ENCODE peak calls at places on chromosomes 12 and 14, in four cellular contexts. M, V, D and P are unnamed samples.

GRCh38 chr12:4383304-4383865 is 3.9 kb upstream of the FGF23 start:
- DNase-seq in M (no peak), V (peak), D (peak), P (peak)

GRCh38 chr14:96239759-96240158 is 16.3 kb upstream of the BDKRB1 start:
- DNase-seq in M (no peak), V (no peak), D (no peak), P (no peak)

GRCh38 chr12:132560831-132561783 is 49.3 kb downstream of the LRCOL1 start:
- DNase-seq in M (peak), V (peak), D (peak), P (peak)

GRCh38 chr12:122076743-122077495 is 1.6 kb upstream of the MLXIP start:
- DNase-seq in M (no peak), V (peak), D (no peak), P (no peak)

GRCh38 chr14:105617201-105617777 is 90.9 kb downstream of the TMEM121 start:
- DNase-seq in M (peak), V (no peak), D (no peak), P (no peak)

GRCh38 chr14:97407701-97408407 is 610.7 kb downstream of the VRK1 start:
- DNase-seq in M (no peak), V (no peak), D (no peak), P (no peak)

GRCh38 chr12:104370989-104371870 is 67.7 kb downstream of the EID3 start:
- DNase-seq in M (no peak), V (no peak), D (no peak), P (peak)

GRCh38 chr12:26736563-26737486 is 96.2 kb downstream of the ITPR2 start:
- DNase-seq in M (no peak), V (peak), D (no peak), P (no peak)

GRCh38 chr12:124388679-124389536 is 94.0 kb downstream of the RFLNA start:
- DNase-seq in M (no peak), V (peak), D (no peak), P (peak)

GRCh38 chr12:132427177-132427725 is 62.7 kb upstream of the FBRSL1 start:
- DNase-seq in M (no peak), V (no peak), D (no peak), P (no peak)

GRCh38 chr14:50059773-50060629 is 56.4 kb downstream of the VCPKMT start:
- DNase-seq in M (no peak), V (peak), D (no peak), P (no peak)

GRCh38 chr12:18323159-18323558 is 61.8 kb downstream of the PIK3C2G start:
- DNase-seq in M (no peak), V (no peak), D (no peak), P (no peak)

GRCh38 chr12:123782997-123783792 is 21.1 kb downstream of the DNAH10 start:
- DNase-seq in M (no peak), V (no peak), D (no peak), P (no peak)

GRCh38 chr12:25797335-25797863 is 161.1 kb upstream of the RASSF8 start:
- DNase-seq in M (no peak), V (no peak), D (no peak), P (no peak)

GRCh38 chr12:27637524-27637923 is 58.7 kb upstream of the REP15 start:
- DNase-seq in M (no peak), V (no peak), D (no peak), P (no peak)

GRCh38 chr12:13230500-13230899 is 34.0 kb downstream of the EMP1 start:
- DNase-seq in M (no peak), V (no peak), D (no peak), P (no peak)

GRCh38 chr12:46303039-46303666 is 34.3 kb upstream of the SLC38A1 start:
- DNase-seq in M (peak), V (peak), D (peak), P (peak)

GRCh38 chr12:124241776-124242528 is 52.9 kb upstream of the RFLNA start:
- DNase-seq in M (no peak), V (no peak), D (no peak), P (no peak)

GRCh38 chr14:40164083-40164482 is 731.9 kb upstream of the FBXO33 start:
- DNase-seq in M (no peak), V (no peak), D (no peak), P (no peak)

GRCh38 chr12:2013527-2014223 is 9.4 kb upstream of the DCP1B start:
- DNase-seq in M (no peak), V (no peak), D (no peak), P (no peak)

GRCh38 chr12:113891737-113892520 is 74.2 kb downstream of the RBM19 start:
- DNase-seq in M (no peak), V (no peak), D (no peak), P (no peak)

GRCh38 chr12:51863921-51864700 is 15.6 kb upstream of the FIGNL2 start:
- DNase-seq in M (no peak), V (peak), D (no peak), P (peak)

GRCh38 chr12:94586589-94587259 is 63.6 kb downstream of the TMCC3 start:
- DNase-seq in M (no peak), V (no peak), D (no peak), P (no peak)

GRCh38 chr12:85468356-85469157 is 188.5 kb downstream of the ALX1 start:
- DNase-seq in M (peak), V (peak), D (peak), P (peak)

GRCh38 chr14:92867246-92867925 is 55.6 kb upstream of the CHGA start:
- DNase-seq in M (no peak), V (no peak), D (no peak), P (no peak)

GRCh38 chr12:108581311-108582227 is 16.3 kb downstream of the TMEM119 start:
- DNase-seq in M (no peak), V (no peak), D (no peak), P (no peak)

GRCh38 chr12:121787063-121787774 is 6.3 kb downstream of the RHOF start:
- DNase-seq in M (no peak), V (no peak), D (no peak), P (no peak)

GRCh38 chr14:30180219-30180618 is 252.6 kb upstream of the PRKD1 start:
- DNase-seq in M (no peak), V (no peak), D (no peak), P (no peak)

GRCh38 chr14:74018029-74018703 is 922 bp downstream of the ENTPD5 start:
- DNase-seq in M (no peak), V (peak), D (no peak), P (no peak)

GRCh38 chr12:71994715-71995114 is 56.1 kb downstream of the TPH2 start:
- DNase-seq in M (no peak), V (no peak), D (no peak), P (no peak)

GRCh38 chr12:53221203-53222076 is 10.6 kb downstream of the RARG start:
- DNase-seq in M (no peak), V (peak), D (peak), P (peak)

GRCh38 chr14:55302770-55303472 is 31.7 kb downstream of the FBXO34 start:
- DNase-seq in M (no peak), V (no peak), D (no peak), P (no peak)

GRCh38 chr12:2110127-2110526 is 57.3 kb downstream of the CACNA1C start:
- DNase-seq in M (no peak), V (no peak), D (no peak), P (no peak)

GRCh38 chr14:71621276-71621675 is 311.0 kb upstream of the RGS6 start:
- DNase-seq in M (no peak), V (no peak), D (no peak), P (no peak)

GRCh38 chr12:65826513-65827171 is 2.4 kb downstream of the HMGA2 start:
- DNase-seq in M (no peak), V (no peak), D (no peak), P (no peak)

GRCh38 chr12:117524806-117525205 is 163.4 kb upstream of the NOS1 start:
- DNase-seq in M (no peak), V (no peak), D (no peak), P (no peak)

DNA sequence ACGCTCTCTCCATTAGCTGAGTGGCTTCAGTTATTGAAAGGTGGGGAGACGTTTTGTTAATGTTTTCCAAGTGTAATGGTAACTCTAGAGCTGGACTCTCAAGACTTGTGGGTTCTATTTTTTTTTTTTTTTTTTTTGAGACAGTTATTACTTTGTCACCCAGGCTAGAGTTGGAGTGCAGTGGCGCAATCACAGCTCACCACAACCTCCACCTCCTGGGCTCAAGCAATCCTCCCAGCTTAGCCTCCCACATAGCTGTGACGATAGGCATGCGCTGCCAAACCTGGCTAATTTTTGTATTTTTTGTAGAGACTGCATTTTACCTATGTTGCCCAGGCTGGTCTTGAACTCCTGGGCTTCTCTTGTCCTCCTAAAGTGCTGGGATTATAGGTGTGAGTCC is 26.2 kb downstream of the ATF1 start:
- DNase-seq in M (no peak), V (no peak), D (no peak), P (no peak)
- TF ChIP-seq TCF7 in M (no peak), V (no peak), D (no peak), P (no peak)

GRCh38 chr12:105748806-105749600 is 389.8 kb downstream of the NUAK1 start:
- DNase-seq in M (no peak), V (no peak), D (no peak), P (no peak)
- TF ChIP-seq CREB1 in M (no peak), V (no peak), D (no peak), P (no peak)

DNA sequence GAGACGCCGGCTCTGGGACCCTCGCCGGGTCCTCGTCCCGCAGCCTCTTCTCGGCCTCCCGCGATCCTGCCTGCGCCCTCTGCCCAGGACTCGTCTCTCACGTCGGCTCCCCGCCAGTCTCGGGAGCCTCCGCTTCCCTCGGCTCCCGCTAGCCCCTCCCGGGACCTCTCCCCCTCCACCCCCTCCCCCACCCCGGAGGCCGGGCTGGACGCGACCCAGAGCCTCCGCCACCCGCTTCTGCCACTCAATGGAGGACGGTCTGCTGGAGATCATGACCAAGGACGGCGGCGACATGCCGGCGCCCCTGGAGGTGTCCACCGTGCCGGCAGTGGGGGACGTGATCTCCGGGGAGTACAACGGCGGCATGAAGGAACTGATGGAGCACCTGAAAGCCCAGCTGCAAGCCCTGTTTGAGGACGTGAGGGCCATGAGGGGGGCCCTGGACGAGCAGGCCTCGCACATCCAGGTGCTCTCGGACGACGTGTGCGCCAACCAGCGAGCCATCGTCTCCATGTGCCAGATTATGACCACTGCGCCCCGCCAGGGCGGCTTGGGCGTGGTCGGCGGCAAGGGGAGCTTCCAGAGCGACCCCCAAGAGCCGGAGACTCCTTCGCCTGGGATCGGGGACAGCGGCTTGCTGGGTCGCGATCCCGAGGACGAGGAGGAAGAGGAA is 568 bp downstream of the CCDC184 start:
- DNase-seq in M (no peak), V (no peak), D (no peak), P (peak)
- TF ChIP-seq TCF7 in M (no peak), V (no peak), D (no peak), P (no peak)

GRCh38 chr12:14957769-14958168 is 3.6 kb downstream of the ARHGDIB start:
- DNase-seq in M (no peak), V (no peak), D (no peak), P (no peak)
- TF ChIP-seq CREB1 in M (no peak), V (no peak), D (no peak), P (no peak)

DNA sequence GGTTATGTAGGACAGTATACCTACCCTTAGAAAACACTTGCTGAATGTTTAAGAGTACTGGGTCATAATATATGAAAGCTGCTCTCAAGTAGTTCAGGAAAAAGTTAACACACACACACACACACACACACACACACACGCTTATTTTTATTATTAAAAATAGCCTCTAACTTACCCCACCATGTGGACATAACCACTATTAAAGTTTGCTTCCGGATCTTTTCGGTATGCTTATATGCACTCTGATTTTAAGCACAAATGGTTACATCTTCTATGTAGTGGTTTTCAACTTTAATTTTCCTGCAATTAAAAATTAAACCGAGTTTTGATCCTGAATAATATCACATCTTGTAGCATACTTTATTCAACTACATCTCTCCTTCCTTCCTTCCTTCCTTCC is 84.9 kb upstream of the TRAF3 start:
- DNase-seq in M (no peak), V (no peak), D (no peak), P (no peak)
- TF ChIP-seq TCF7 in M (no peak), V (no peak), D (no peak), P (no peak)

GRCh38 chr12:19491863-19492262 is 52.6 kb downstream of the AEBP2 start:
- DNase-seq in M (no peak), V (no peak), D (no peak), P (no peak)

GRCh38 chr12:19485240-19485639 is 45.9 kb downstream of the AEBP2 start:
- DNase-seq in M (no peak), V (no peak), D (no peak), P (no peak)

GRCh38 chr12:19489168-19489567 is 49.9 kb downstream of the AEBP2 start:
- DNase-seq in M (no peak), V (no peak), D (no peak), P (no peak)

GRCh38 chr12:19496249-19497208 is 57.2 kb downstream of the AEBP2 start:
- DNase-seq in M (no peak), V (no peak), D (no peak), P (no peak)

DNA sequence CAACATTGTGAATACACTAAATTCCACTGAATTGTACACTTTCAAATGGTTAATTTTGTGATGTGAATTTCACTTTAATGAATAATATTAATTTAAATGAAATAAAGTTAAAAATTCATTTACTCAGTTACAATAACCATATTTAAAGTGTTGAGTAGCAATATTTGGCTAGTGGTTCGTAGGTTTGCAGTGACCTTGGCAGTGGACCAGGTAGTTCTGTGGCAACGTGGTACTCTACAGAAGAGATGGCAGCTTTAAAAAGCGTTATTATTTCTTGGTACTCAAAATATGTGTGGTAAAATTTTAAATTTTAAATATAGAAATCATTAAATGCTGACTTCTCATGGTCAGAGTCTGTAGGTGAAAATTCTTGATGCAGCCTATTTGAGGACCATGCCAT is 51.6 kb downstream of the AEBP2 start:
- DNase-seq in M (no peak), V (no peak), D (no peak), P (no peak)
- TF ChIP-seq CREB1 in M (no peak), V (no peak), D (no peak), P (no peak)

DNA sequence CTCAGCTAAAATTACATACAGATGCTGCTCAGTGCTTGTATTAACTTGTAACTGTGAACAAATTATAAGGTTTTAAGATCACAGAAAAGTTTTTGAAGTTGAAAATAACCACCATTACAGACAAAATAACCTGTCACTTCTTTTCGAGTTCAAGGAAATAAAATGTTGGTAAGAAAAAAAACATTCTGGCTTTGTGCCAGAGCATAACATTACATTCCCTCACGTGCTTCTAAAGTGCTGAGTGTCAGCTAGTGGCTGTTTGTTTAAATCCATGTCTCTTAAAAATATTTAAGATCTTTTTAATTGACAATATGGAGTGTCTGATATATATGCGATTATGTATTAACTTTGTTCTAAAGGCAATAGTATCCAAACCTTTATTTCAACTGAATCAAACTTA is 27.2 kb upstream of the ADAMTS20 start:
- DNase-seq in M (no peak), V (no peak), D (no peak), P (no peak)
- TF ChIP-seq TCF7 in M (no peak), V (no peak), D (no peak), P (no peak)